ENCODE peak calls at places on chromosomes 5 and 9, in seven cellular contexts. V is dorsolateral prefrontal cortex; R is fibroblast of mammary gland; F is omental fat pad; E is neuronal stem cell; J is effector memory CD8-positive, alpha-beta T cell; X is NCI-H345. L is an unnamed sample.

GRCh38 chr5:172733179-172733973 is 37.6 kb downstream of the DUSP1 start:
- DNase-seq in V (no peak), R (peak; percentile 99), F (peak; percentile 54), E (no peak), J (no peak), X (no peak), L (no peak)

GRCh38 chr5:132277971-132278964 is 15.9 kb upstream of the SLC22A4 start:
- DNase-seq in V (no peak), R (no peak), F (no peak), E (no peak), J (no peak), X (no peak), L (no peak)

GRCh38 chr5:141880961-141881801 is 3.0 kb upstream of the PCDH1 start:
- DNase-seq in V (no peak), R (no peak), F (no peak), E (no peak), J (no peak), X (no peak), L (no peak)

GRCh38 chr9:37464426-37465248 is 613 bp downstream of the ZBTB5 start:
- DNase-seq in V (peak; percentile 72), R (peak; percentile 59), F (peak; percentile 51), E (no peak), J (peak; percentile 85), X (peak; percentile 88), L (no peak)

GRCh38 chr5:116738270-116738947 is 163.8 kb upstream of the SEMA6A start:
- DNase-seq in V (no peak), R (no peak), F (no peak), E (no peak), J (no peak), X (peak; percentile 60), L (no peak)

GRCh38 chr9:135727257-135727875 is 25.4 kb downstream of the KCNT1 start:
- DNase-seq in V (no peak), R (no peak), F (no peak), E (no peak), J (no peak), X (no peak), L (no peak)

GRCh38 chr5:129858126-129858675 is 46.1 kb upstream of the CHSY3 start:
- DNase-seq in V (no peak), R (no peak), F (no peak), E (no peak), J (no peak), X (no peak), L (no peak)

GRCh38 chr9:86557063-86557766 is 203.0 kb upstream of the TUT7 start:
- DNase-seq in V (no peak), R (peak; percentile 96), F (no peak), E (no peak), J (no peak), X (no peak), L (no peak)

GRCh38 chr9:78756813-78757510 is 460.0 kb downstream of the PSAT1 start:
- DNase-seq in V (no peak), R (no peak), F (no peak), E (no peak), J (no peak), X (no peak), L (no peak)

GRCh38 chr5:177983763-177984564 is 12.1 kb downstream of the PROP1 start:
- DNase-seq in V (no peak), R (no peak), F (no peak), E (no peak), J (no peak), X (no peak), L (no peak)

GRCh38 chr9:93458702-93459101 is 5.3 kb upstream of the FAM120AOS start:
- DNase-seq in V (no peak), R (no peak), F (no peak), E (no peak), J (no peak), X (no peak), L (no peak)

GRCh38 chr5:41286165-41286564 is 72.8 kb upstream of the C6 start:
- DNase-seq in V (no peak), R (no peak), F (no peak), E (no peak), J (no peak), X (no peak), L (no peak)

GRCh38 chr5:126366199-126366560 is 57.0 kb upstream of the GRAMD2B start:
- DNase-seq in V (no peak), R (no peak), F (no peak), E (no peak), J (no peak), X (no peak), L (no peak)

GRCh38 chr9:92965759-92966517 is 18.6 kb downstream of the FGD3 start:
- DNase-seq in V (no peak), R (no peak), F (no peak), E (no peak), J (no peak), X (no peak), L (no peak)

GRCh38 chr9:113309204-113309813 is 6.1 kb upstream of the RNF183 start:
- DNase-seq in V (no peak), R (peak; percentile 57), F (no peak), E (no peak), J (no peak), X (peak; percentile 52), L (peak; percentile 21)

GRCh38 chr5:6729400-6730310 is 16.4 kb downstream of the TENT4A start:
- DNase-seq in V (no peak), R (no peak), F (no peak), E (no peak), J (peak; percentile 33), X (peak; percentile 13), L (no peak)

GRCh38 chr9:101387871-101388506 is 3.2 kb upstream of the BAAT start:
- DNase-seq in V (no peak), R (peak; percentile 74), F (no peak), E (no peak), J (no peak), X (peak; percentile 85), L (peak; percentile 70)

GRCh38 chr5:176608937-176609723 is 826 bp downstream of the GPRIN1 start:
- DNase-seq in V (no peak), R (no peak), F (no peak), E (no peak), J (no peak), X (peak; percentile 58), L (peak; percentile 45)

GRCh38 chr9:33510264-33511183 is 13.5 kb upstream of the ANKRD18B start:
- DNase-seq in V (peak; percentile 66), R (peak; percentile 65), F (no peak), E (no peak), J (no peak), X (peak; percentile 69), L (peak; percentile 91)

GRCh38 chr5:135833961-135834638 is 363 bp upstream of the SLC25A48 start:
- DNase-seq in V (no peak), R (peak; percentile 43), F (no peak), E (no peak), J (no peak), X (no peak), L (no peak)

GRCh38 chr5:152532714-152533113 is 127.6 kb upstream of the NMUR2 start:
- DNase-seq in V (no peak), R (peak; percentile 71), F (no peak), E (peak; percentile 63), J (no peak), X (peak; percentile 79), L (peak; percentile 61)

GRCh38 chr5:116002116-116002906 is 30.0 kb upstream of the ARL14EPL start:
- DNase-seq in V (no peak), R (peak; percentile 22), F (no peak), E (no peak), J (no peak), X (no peak), L (no peak)

GRCh38 chr5:149488645-149489306 is 62.5 kb downstream of the CSNK1A1 start:
- DNase-seq in V (no peak), R (peak; percentile 63), F (no peak), E (no peak), J (no peak), X (no peak), L (no peak)

GRCh38 chr5:76082790-76083554 is at the start of gene SV2C:
- DNase-seq in V (no peak), R (no peak), F (no peak), E (peak; percentile 47), J (no peak), X (peak; percentile 6), L (peak; percentile 21)

GRCh38 chr5:137231535-137231934 is 267.6 kb downstream of the SPOCK1 start:
- DNase-seq in V (no peak), R (peak; percentile 27), F (no peak), E (no peak), J (no peak), X (no peak), L (no peak)

GRCh38 chr5:111507276-111507675 is 5.1 kb downstream of the STARD4 start:
- DNase-seq in V (no peak), R (no peak), F (no peak), E (no peak), J (no peak), X (no peak), L (no peak)

GRCh38 chr9:34600908-34601307 is 11.0 kb downstream of the RPP25L start:
- DNase-seq in V (no peak), R (no peak), F (no peak), E (no peak), J (no peak), X (no peak), L (no peak)

GRCh38 chr5:134110382-134110781 is 4.1 kb upstream of the TCF7 start:
- DNase-seq in V (no peak), R (no peak), F (no peak), E (no peak), J (no peak), X (peak; percentile 13), L (no peak)

GRCh38 chr5:77748160-77748559 is 28.0 kb downstream of the TBCA start:
- DNase-seq in V (no peak), R (no peak), F (no peak), E (no peak), J (no peak), X (no peak), L (peak; percentile 7)

GRCh38 chr9:94741856-94742255 is 15.4 kb downstream of the AOPEP start:
- DNase-seq in V (no peak), R (no peak), F (no peak), E (no peak), J (no peak), X (peak; percentile 1), L (no peak)

GRCh38 chr5:141521244-141521781 is 32.4 kb downstream of the PCDHGC5 start:
- DNase-seq in V (no peak), R (peak; percentile 99), F (no peak), E (peak; percentile 83), J (no peak), X (no peak), L (no peak)

GRCh38 chr9:115042781-115043509 is 75.0 kb downstream of the TNC start:
- DNase-seq in V (no peak), R (no peak), F (no peak), E (no peak), J (no peak), X (no peak), L (no peak)

GRCh38 chr5:77229887-77230286 is 19.4 kb downstream of the PDE8B start:
- DNase-seq in V (no peak), R (no peak), F (no peak), E (no peak), J (no peak), X (no peak), L (no peak)